ENCODE peak calls at places on chromosome 20, in seven cellular contexts. Y is cardiac muscle cell, X is ascending aorta, G is posterior cingulate gyrus, T is NCI-H748 treated with DMSO at 0.1 percent for 48 hours, O is H7, C is NCI-H774. E is an unnamed sample.

GRCh38 chr20:1391640-1392442 is 1.0 kb downstream of the FKBP1A start:
- DNase-seq in G (no peak), T (no peak), C (no peak), X (no peak), O (peak), Y (peak), E (no peak)

GRCh38 chr20:9977629-9978028 is 57.2 kb upstream of the ANKEF1 start:
- DNase-seq in C (no peak), Y (no peak), X (no peak), G (no peak), T (no peak), O (no peak), E (no peak)

GRCh38 chr20:57648878-57649616 is 28.8 kb upstream of the ZBP1 start:
- DNase-seq in G (no peak), C (no peak), T (no peak), Y (no peak), O (no peak), X (no peak), E (peak)

GRCh38 chr20:61965606-61966491 is 99.8 kb downstream of the TAF4 start:
- DNase-seq in Y (no peak), C (no peak), X (no peak), O (peak), G (no peak), T (no peak), E (no peak)

GRCh38 chr20:34979366-34980153 is 23.9 kb downstream of the MYH7B start:
- DNase-seq in O (peak), C (no peak), Y (peak), X (no peak), G (no peak), T (no peak), E (no peak)

GRCh38 chr20:2386516-2387179 is 5.9 kb downstream of the TGM6 start:
- DNase-seq in G (no peak), Y (no peak), T (no peak), O (no peak), X (peak), C (no peak), E (no peak)

GRCh38 chr20:32885201-32885600 is 26.5 kb downstream of the EFCAB8 start:
- DNase-seq in O (no peak), Y (no peak), G (no peak), T (no peak), X (no peak), C (no peak), E (no peak)

GRCh38 chr20:12289476-12289875 is 371.8 kb downstream of the BTBD3 start:
- DNase-seq in T (no peak), G (no peak), C (no peak), O (no peak), X (no peak), Y (no peak), E (no peak)

GRCh38 chr20:8454137-8454712 is 322.2 kb downstream of the PLCB1 start:
- DNase-seq in T (peak), G (no peak), O (peak), C (no peak), Y (peak), X (no peak), E (no peak)

GRCh38 chr20:15862178-15862577 is 711.1 kb downstream of the KIF16B start:
- DNase-seq in T (peak), O (no peak), X (no peak), Y (no peak), C (peak), G (no peak), E (no peak)

GRCh38 chr20:13791562-13792459 is 7.0 kb downstream of the NDUFAF5 start:
- DNase-seq in O (no peak), G (no peak), Y (peak), C (no peak), T (no peak), X (no peak), E (no peak)

E was measured in activated effector memory CD4-positive, alpha-beta T cell treated with anti-CD3 and anti-CD28 coated beads, Interleukin-2, amount 50 U/mL, for 16 hours.